ENCODE peak calls at places on chromosomes 2 and 18, in six cellular contexts. W is right lobe of liver, F is transverse colon, J is sigmoid colon, B is Peyer's patch, E is uterus. O is an unnamed sample.

GRCh38 chr2:236557894-236558532 is 11.6 kb upstream of the ACKR3 start:
- DNase-seq in W (no peak), F (no peak), J (no peak), B (no peak), E (no peak), O (no peak)

GRCh38 chr2:152825834-152826233 is 107.4 kb downstream of the ARL6IP6 start:
- DNase-seq in W (no peak), F (no peak), J (no peak), B (no peak), E (no peak), O (no peak)

GRCh38 chr2:62306751-62307468 is 111.0 kb downstream of the B3GNT2 start:
- DNase-seq in W (no peak), F (peak; percentile 50), J (no peak), B (no peak), E (peak; percentile 25), O (peak; percentile 48)

GRCh38 chr2:39050109-39050508 is 70.7 kb downstream of the SOS1 start:
- DNase-seq in W (no peak), F (no peak), J (no peak), B (no peak), E (no peak), O (no peak)

GRCh38 chr2:27527182-27527581 is 30.5 kb downstream of the GCKR start:
- DNase-seq in W (no peak), F (no peak), J (no peak), B (no peak), E (no peak), O (peak; percentile 33)

GRCh38 chr2:7837232-7837760 is 844.6 kb upstream of the ID2 start:
- DNase-seq in W (no peak), F (no peak), J (no peak), B (no peak), E (no peak), O (no peak)

GRCh38 chr2:191789791-191790190 is 57.1 kb downstream of the CAVIN2 start:
- DNase-seq in W (no peak), F (no peak), J (no peak), B (no peak), E (no peak), O (no peak)

GRCh38 chr2:190695739-190696138 is 46.9 kb downstream of the NAB1 start:
- DNase-seq in W (no peak), F (no peak), J (no peak), B (no peak), E (no peak), O (no peak)

GRCh38 chr2:44965684-44966083 is 24.2 kb downstream of the SIX3 start:
- DNase-seq in W (no peak), F (no peak), J (no peak), B (no peak), E (no peak), O (no peak)

GRCh38 chr2:67399831-67400489 is 2.8 kb downstream of the ETAA1 start:
- DNase-seq in W (no peak), F (no peak), J (no peak), B (no peak), E (no peak), O (no peak)

GRCh38 chr2:222413295-222413911 is 10.9 kb upstream of the SGPP2 start:
- DNase-seq in W (no peak), F (no peak), J (no peak), B (no peak), E (no peak), O (no peak)

GRCh38 chr18:46407471-46408166 is 249.4 kb downstream of the LOXHD1 start:
- DNase-seq in W (no peak), F (no peak), J (peak; percentile 71), B (no peak), E (no peak), O (no peak)

GRCh38 chr2:65035544-65035943 is 20.7 kb upstream of the CEP68 start:
- DNase-seq in W (no peak), F (no peak), J (no peak), B (no peak), E (no peak), O (no peak)

GRCh38 chr2:60064687-60065361 is 488.6 kb downstream of the BCL11A start:
- DNase-seq in W (no peak), F (no peak), J (no peak), B (no peak), E (no peak), O (no peak)

GRCh38 chr2:9703701-9704221 is 73.0 kb upstream of the YWHAQ start:
- DNase-seq in W (no peak), F (peak; percentile 31), J (no peak), B (no peak), E (no peak), O (peak; percentile 37)

GRCh38 chr2:11644293-11644692 is 25.7 kb downstream of the NTSR2 start:
- DNase-seq in W (no peak), F (no peak), J (no peak), B (no peak), E (no peak), O (no peak)
- H3K27ac ChIP-seq in W (no peak overlapping the region), F (no peak overlapping the region), J (no peak overlapping the region), B (no peak overlapping the region), E (no peak overlapping the region), O (no peak overlapping the region)

GRCh38 chr2:106159867-106160785 is 34.0 kb downstream of the UXS1 start:
- DNase-seq in W (no peak), F (no peak), J (no peak), B (no peak), E (no peak), O (no peak)
- TF ChIP-seq POLR2A in W (no peak), F (no peak), J (no peak), B (no peak), E (no peak), O (no peak)

DNA sequence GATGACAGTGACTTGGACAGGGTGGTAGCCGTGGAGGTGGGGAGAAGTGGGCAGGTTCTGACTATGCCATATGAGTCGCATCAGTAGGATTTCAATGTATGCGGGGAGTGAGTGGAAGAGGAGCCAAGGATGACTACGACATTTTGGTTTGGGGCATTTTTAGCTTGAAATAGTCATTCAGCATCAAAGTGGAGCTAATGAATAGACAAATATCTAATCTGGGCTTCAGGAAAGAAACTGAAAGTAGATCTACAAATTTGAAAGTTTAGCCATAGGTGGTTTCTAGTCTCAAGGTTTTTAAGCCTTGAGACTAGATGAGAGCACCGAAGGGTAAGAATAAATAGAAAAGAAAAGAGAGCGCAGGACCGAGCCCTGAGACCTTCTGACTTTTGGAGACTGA is 58.3 kb downstream of the FEZ2 start:
- DNase-seq in W (no peak), F (no peak), J (no peak), B (no peak), E (no peak), O (no peak)
- H3K27ac ChIP-seq in W (no peak overlapping the region), F (no peak overlapping the region), J (no peak overlapping the region), B (no peak overlapping the region), E (no peak overlapping the region), O (no peak overlapping the region)

GRCh38 chr2:25672500-25673169 is 742 bp downstream of the DTNB start:
- DNase-seq in W (peak; percentile 67), F (peak; percentile 65), J (peak; percentile 80), B (peak; percentile 63), E (peak; percentile 58), O (no peak)
- TF ChIP-seq POLR2A in W (no peak), F (no peak), J (no peak), B (no peak), E (no peak), O (no peak)

DNA sequence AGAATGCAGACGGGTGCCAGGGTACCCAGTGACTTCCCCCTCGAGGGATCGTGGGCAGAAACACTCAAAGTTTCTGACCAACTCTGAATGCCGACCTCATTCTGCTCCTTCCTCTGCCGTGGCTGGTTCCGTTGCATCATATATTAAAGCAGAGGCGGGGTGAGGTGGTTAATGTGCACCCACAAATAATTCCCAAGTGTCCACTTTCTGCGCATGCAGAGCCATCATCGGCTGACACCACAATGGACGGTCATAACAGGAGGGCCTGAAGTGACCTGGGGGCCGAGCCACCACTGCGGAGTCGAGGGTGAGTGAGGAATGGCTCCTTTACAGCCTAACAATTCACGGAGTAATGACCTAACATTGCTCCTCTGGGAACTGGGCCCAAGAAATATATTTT is 32.9 kb upstream of the GLI2 start:
- DNase-seq in W (no peak), F (no peak), J (peak; percentile 40), B (no peak), E (no peak), O (no peak)
- H3K27ac ChIP-seq in W (no peak overlapping the region), F (no peak overlapping the region), J (no peak overlapping the region), B (no peak overlapping the region), E (no peak overlapping the region), O (no peak overlapping the region)

GRCh38 chr2:6773007-6773693 is 92.6 kb downstream of the CMPK2 start:
- DNase-seq in W (peak; percentile 65), F (peak; percentile 58), J (peak; percentile 71), B (peak; percentile 69), E (no peak), O (peak; percentile 26)
- TF ChIP-seq POLR2A in W (no peak), F (no peak), J (no peak), B (no peak), E (no peak), O (no peak)